ENCODE peak calls at places on chromosomes 7 and 10, in four cellular contexts. One of them, this sample, is unnamed.

GRCh38 chr10:78829570-78829969 is 239.2 kb upstream of the ZMIZ1 start:
- DNase-seq in H9: no peak
- DNase-seq in IMR-90: peak; percentile 66
- DNase-seq in neuronal stem cell: no peak
- DNase-seq in this sample: no peak

GRCh38 chr7:143407296-143408246 is 1.1 kb downstream of the EPHA1 start:
- DNase-seq in H9: no peak
- DNase-seq in IMR-90: no peak
- DNase-seq in neuronal stem cell: no peak
- DNase-seq in this sample: no peak

GRCh38 chr10:123148414-123149161 is 652 bp downstream of the HMX2 start:
- DNase-seq in H9: peak; percentile 78
- DNase-seq in IMR-90: no peak
- DNase-seq in neuronal stem cell: peak; percentile 23
- DNase-seq in this sample: no peak

GRCh38 chr10:69086131-69086530 is 1.8 kb upstream of the SRGN start:
- DNase-seq in H9: no peak
- DNase-seq in IMR-90: no peak
- DNase-seq in neuronal stem cell: no peak
- DNase-seq in this sample: no peak

GRCh38 chr10:78972160-78972946 is 96.4 kb upstream of the ZMIZ1 start:
- DNase-seq in H9: peak; percentile 39
- DNase-seq in IMR-90: peak; percentile 83
- DNase-seq in neuronal stem cell: peak; percentile 38
- DNase-seq in this sample: peak; percentile 75

GRCh38 chr10:119503821-119504220 is 38.7 kb downstream of the RGS10 start:
- DNase-seq in H9: no peak
- DNase-seq in IMR-90: no peak
- DNase-seq in neuronal stem cell: no peak
- DNase-seq in this sample: no peak

GRCh38 chr10:7787150-7787856 is 490 bp downstream of the KIN start:
- DNase-seq in H9: no peak
- DNase-seq in IMR-90: peak; percentile 24
- DNase-seq in neuronal stem cell: no peak
- DNase-seq in this sample: no peak

GRCh38 chr7:92785923-92786322 is 50.5 kb downstream of the CDK6 start:
- DNase-seq in H9: no peak
- DNase-seq in IMR-90: peak; percentile 71
- DNase-seq in neuronal stem cell: no peak
- DNase-seq in this sample: no peak

GRCh38 chr10:131896403-131896802 is 4.4 kb upstream of the PPP2R2D start:
- DNase-seq in H9: no peak
- DNase-seq in IMR-90: no peak
- DNase-seq in neuronal stem cell: no peak
- DNase-seq in this sample: no peak

GRCh38 chr10:104548090-104548489 is 93.0 kb upstream of the SORCS3 start:
- DNase-seq in H9: no peak
- DNase-seq in IMR-90: peak; percentile 16
- DNase-seq in neuronal stem cell: peak; percentile 31
- DNase-seq in this sample: no peak

GRCh38 chr7:27997188-27997707 is 183.3 kb downstream of the JAZF1 start:
- DNase-seq in H9: no peak
- DNase-seq in IMR-90: no peak
- DNase-seq in neuronal stem cell: no peak
- DNase-seq in this sample: no peak

GRCh38 chr7:94397721-94398120 is 3.0 kb downstream of the COL1A2 start:
- DNase-seq in H9: no peak
- DNase-seq in IMR-90: no peak
- DNase-seq in neuronal stem cell: no peak
- DNase-seq in this sample: no peak

GRCh38 chr7:77797734-77798393 is 370 bp downstream of the TMEM60 start:
- DNase-seq in H9: no peak
- DNase-seq in IMR-90: peak; percentile 34
- DNase-seq in neuronal stem cell: no peak
- DNase-seq in this sample: peak; percentile 7

GRCh38 chr7:142714375-142714774 is 34.9 kb upstream of the PRSS1 start:
- DNase-seq in H9: no peak
- DNase-seq in IMR-90: no peak
- DNase-seq in neuronal stem cell: no peak
- DNase-seq in this sample: no peak

GRCh38 chr7:40551685-40552576 is 417.1 kb downstream of the SUGCT start:
- DNase-seq in H9: no peak
- DNase-seq in IMR-90: peak; percentile 88
- DNase-seq in neuronal stem cell: no peak
- DNase-seq in this sample: peak; percentile 11

GRCh38 chr7:41979834-41980307 is 257.1 kb downstream of the GLI3 start:
- DNase-seq in H9: peak; percentile 50
- DNase-seq in IMR-90: peak; percentile 55
- DNase-seq in neuronal stem cell: no peak
- DNase-seq in this sample: peak; percentile 44

GRCh38 chr10:119817991-119818888 is 54.4 kb downstream of the MCMBP start:
- DNase-seq in H9: peak; percentile 100
- DNase-seq in IMR-90: peak; percentile 53
- DNase-seq in neuronal stem cell: peak; percentile 92
- DNase-seq in this sample: peak; percentile 86

GRCh38 chr10:71737356-71738172 is 18.0 kb upstream of the C10orf105 start:
- DNase-seq in H9: no peak
- DNase-seq in IMR-90: no peak
- DNase-seq in neuronal stem cell: no peak
- DNase-seq in this sample: no peak

GRCh38 chr7:64463636-64464375 is 99.1 kb downstream of the ZNF680 start:
- DNase-seq in H9: no peak
- DNase-seq in IMR-90: peak; percentile 4
- DNase-seq in neuronal stem cell: no peak
- DNase-seq in this sample: no peak

GRCh38 chr7:10122573-10123100 is 851.0 kb upstream of the PHF14 start:
- DNase-seq in H9: no peak
- DNase-seq in IMR-90: no peak
- DNase-seq in neuronal stem cell: peak; percentile 20
- DNase-seq in this sample: no peak

GRCh38 chr10:66322261-66322660 is 603.6 kb upstream of the LRRTM3 start:
- DNase-seq in H9: no peak
- DNase-seq in IMR-90: no peak
- DNase-seq in neuronal stem cell: no peak
- DNase-seq in this sample: peak; percentile 25

GRCh38 chr10:17206210-17206709 is 4.8 kb upstream of the TRDMT1 start:
- DNase-seq in H9: no peak
- DNase-seq in IMR-90: peak; percentile 93
- DNase-seq in neuronal stem cell: no peak
- DNase-seq in this sample: peak; percentile 40

GRCh38 chr7:127920787-127921438 is 110.3 kb downstream of the LRRC4 start:
- DNase-seq in H9: no peak
- DNase-seq in IMR-90: peak; percentile 82
- DNase-seq in neuronal stem cell: no peak
- DNase-seq in this sample: no peak

GRCh38 chr7:79149831-79150230 is 303.6 kb downstream of the MAGI2 start:
- DNase-seq in H9: no peak
- DNase-seq in IMR-90: no peak
- DNase-seq in neuronal stem cell: no peak
- DNase-seq in this sample: peak; percentile 65

GRCh38 chr10:71279590-71280170 is 39.4 kb upstream of the SLC29A3 start:
- DNase-seq in H9: no peak
- DNase-seq in IMR-90: no peak
- DNase-seq in neuronal stem cell: no peak
- DNase-seq in this sample: no peak

GRCh38 chr10:90779573-90779972 is 78.3 kb downstream of the HTR7 start:
- DNase-seq in H9: no peak
- DNase-seq in IMR-90: peak; percentile 6
- DNase-seq in neuronal stem cell: no peak
- DNase-seq in this sample: no peak

GRCh38 chr7:43781726-43782607 is 23.5 kb downstream of the BLVRA start:
- DNase-seq in H9: no peak
- DNase-seq in IMR-90: peak; percentile 62
- DNase-seq in neuronal stem cell: no peak
- DNase-seq in this sample: peak; percentile 43

GRCh38 chr7:112290065-112290464 is 83.6 kb downstream of the ZNF277 start:
- DNase-seq in H9: no peak
- DNase-seq in IMR-90: peak; percentile 48
- DNase-seq in neuronal stem cell: no peak
- DNase-seq in this sample: no peak

GRCh38 chr10:92377962-92378361 is 87.0 kb downstream of the MARCHF5 start:
- DNase-seq in H9: no peak
- DNase-seq in IMR-90: no peak
- DNase-seq in neuronal stem cell: no peak
- DNase-seq in this sample: no peak

GRCh38 chr7:107404740-107405537 is 64.9 kb upstream of the GPR22 start:
- DNase-seq in H9: no peak
- DNase-seq in IMR-90: no peak
- DNase-seq in neuronal stem cell: peak; percentile 24
- DNase-seq in this sample: peak; percentile 55

GRCh38 chr7:69403169-69403568 is 195.1 kb upstream of the AUTS2 start:
- DNase-seq in H9: peak; percentile 33
- DNase-seq in IMR-90: no peak
- DNase-seq in neuronal stem cell: no peak
- DNase-seq in this sample: no peak

GRCh38 chr10:98423691-98424120 is 8.7 kb upstream of the PYROXD2 start:
- DNase-seq in H9: peak; percentile 85
- DNase-seq in IMR-90: no peak
- DNase-seq in neuronal stem cell: no peak
- DNase-seq in this sample: peak; percentile 37

GRCh38 chr7:2006231-2006771 is 226.4 kb downstream of the MAD1L1 start:
- DNase-seq in H9: peak; percentile 20
- DNase-seq in IMR-90: no peak
- DNase-seq in neuronal stem cell: no peak
- DNase-seq in this sample: no peak

GRCh38 chr7:124791426-124791825 is 25.8 kb upstream of the GPR37 start:
- DNase-seq in H9: no peak
- DNase-seq in IMR-90: no peak
- DNase-seq in neuronal stem cell: no peak
- DNase-seq in this sample: peak; percentile 98

GRCh38 chr7:107145072-107145838 is 23.5 kb upstream of the HBP1 start:
- DNase-seq in H9: no peak
- DNase-seq in IMR-90: no peak
- DNase-seq in neuronal stem cell: no peak
- DNase-seq in this sample: no peak

GRCh38 chr10:101042667-101043355 is 11.8 kb downstream of the SFXN3 start:
- DNase-seq in H9: peak; percentile 98
- DNase-seq in IMR-90: peak; percentile 95
- DNase-seq in neuronal stem cell: peak; percentile 94
- DNase-seq in this sample: peak; percentile 99

GRCh38 chr7:81111358-81111757 is 192.5 kb upstream of the SEMA3C start:
- DNase-seq in H9: no peak
- DNase-seq in IMR-90: peak; percentile 95
- DNase-seq in neuronal stem cell: no peak
- DNase-seq in this sample: peak; percentile 29

DNA sequence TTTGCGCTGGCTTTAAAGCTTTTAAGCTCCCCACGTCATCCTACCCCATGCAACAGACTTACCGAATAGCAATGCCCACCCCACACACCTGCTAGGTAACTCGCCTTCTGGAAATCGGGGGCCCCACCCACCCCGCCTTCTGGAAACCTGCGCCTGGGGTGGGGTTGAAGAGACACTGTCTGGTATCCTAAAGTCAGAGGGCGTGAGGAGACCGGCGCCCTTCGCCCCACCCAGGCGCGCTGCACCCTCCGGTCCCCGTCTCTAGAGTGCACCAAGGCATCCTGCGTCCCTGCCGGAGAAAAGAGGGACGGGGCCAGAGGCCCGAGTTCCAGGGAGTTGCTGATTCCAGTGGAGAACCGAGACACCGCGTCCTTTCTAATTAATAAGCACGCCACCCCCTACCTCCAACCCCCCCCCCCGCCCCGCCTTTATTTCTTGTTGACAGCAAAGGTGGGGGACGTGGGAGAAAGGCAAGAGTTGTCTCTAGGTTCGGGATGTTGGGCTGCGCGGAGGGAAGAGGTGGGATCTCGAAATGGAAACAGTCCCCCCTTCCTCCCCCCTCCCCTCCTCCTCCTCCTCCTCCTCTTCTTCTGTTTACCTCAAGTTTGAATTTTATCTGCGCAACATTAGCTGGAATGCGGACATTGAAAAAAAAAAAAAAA is 220.9 kb upstream of the MKLN1 start:
- DNase-seq in H9: peak; percentile 44
- DNase-seq in IMR-90: no peak
- DNase-seq in neuronal stem cell: peak; percentile 24
- DNase-seq in this sample: peak; percentile 47
- H2BK120ac ChIP-seq in H9: no peak overlapping the region
- H2BK120ac ChIP-seq in IMR-90: peak overlapping the region; percentile 35
- H2BK120ac ChIP-seq in neuronal stem cell: no peak overlapping the region
- H2BK120ac ChIP-seq in this sample: no peak overlapping the region

DNA sequence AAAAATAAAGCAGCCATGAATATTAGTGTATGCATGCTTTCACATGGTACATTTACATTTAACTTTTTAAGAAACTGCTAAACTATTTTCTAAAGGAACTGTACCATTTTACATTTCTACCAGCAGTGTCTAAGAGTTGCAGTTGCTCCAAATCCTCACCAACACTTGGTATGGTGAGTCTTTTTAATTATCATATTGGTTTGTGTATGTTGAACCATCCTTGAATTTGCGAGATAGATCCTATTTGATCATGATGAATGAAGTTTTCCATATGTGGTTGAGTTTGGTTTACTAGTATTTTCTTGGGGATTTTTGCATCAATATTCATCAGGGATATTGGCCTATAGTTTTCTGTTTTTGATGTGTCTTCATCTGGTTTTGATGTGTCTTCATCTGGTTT is 1057.2 kb downstream of the LRMDA start:
- DNase-seq in H9: no peak
- DNase-seq in IMR-90: no peak
- DNase-seq in neuronal stem cell: no peak
- DNase-seq in this sample: no peak
- H2BK120ac ChIP-seq in H9: no peak overlapping the region
- H2BK120ac ChIP-seq in IMR-90: no peak overlapping the region
- H2BK120ac ChIP-seq in neuronal stem cell: no peak overlapping the region
- H2BK120ac ChIP-seq in this sample: no peak overlapping the region

GRCh38 chr10:97154162-97154561 is 31.6 kb downstream of the SLIT1 start:
- DNase-seq in H9: no peak
- DNase-seq in IMR-90: no peak
- DNase-seq in neuronal stem cell: no peak
- DNase-seq in this sample: no peak
- H2BK120ac ChIP-seq in H9: no peak overlapping the region
- H2BK120ac ChIP-seq in IMR-90: no peak overlapping the region
- H2BK120ac ChIP-seq in neuronal stem cell: no peak overlapping the region
- H2BK120ac ChIP-seq in this sample: no peak overlapping the region

GRCh38 chr10:6144609-6145413 is 56.0 kb downstream of the RBM17 start:
- DNase-seq in H9: peak; percentile 77
- DNase-seq in IMR-90: peak; percentile 82
- DNase-seq in neuronal stem cell: peak; percentile 70
- DNase-seq in this sample: peak; percentile 89
- H2BK120ac ChIP-seq in H9: no peak overlapping the region
- H2BK120ac ChIP-seq in IMR-90: peak overlapping the region; percentile 96
- H2BK120ac ChIP-seq in neuronal stem cell: peak overlapping the region; percentile 21
- H2BK120ac ChIP-seq in this sample: peak overlapping the region; percentile 80

GRCh38 chr7:146658604-146659003 is 542.0 kb downstream of the CNTNAP2 start:
- DNase-seq in H9: no peak
- DNase-seq in IMR-90: no peak
- DNase-seq in neuronal stem cell: no peak
- DNase-seq in this sample: no peak
- H2BK120ac ChIP-seq in H9: no peak overlapping the region
- H2BK120ac ChIP-seq in IMR-90: no peak overlapping the region
- H2BK120ac ChIP-seq in neuronal stem cell: no peak overlapping the region
- H2BK120ac ChIP-seq in this sample: no peak overlapping the region

GRCh38 chr10:76885815-76886214 is 751.8 kb downstream of the KCNMA1 start:
- DNase-seq in H9: no peak
- DNase-seq in IMR-90: no peak
- DNase-seq in neuronal stem cell: peak; percentile 14
- DNase-seq in this sample: no peak
- H2BK120ac ChIP-seq in H9: no peak overlapping the region
- H2BK120ac ChIP-seq in IMR-90: no peak overlapping the region
- H2BK120ac ChIP-seq in neuronal stem cell: no peak overlapping the region
- H2BK120ac ChIP-seq in this sample: no peak overlapping the region